ENCODE peak calls at places on chromosomes 6 and 20, in ten cellular contexts. W is cardiac fibroblast, E is lung, D is AG10803, G is Peyer's patch, F is epithelial cell of esophagus, A is foreskin fibroblast, X is cardiac muscle cell, Y is heart right ventricle, C is AG09309. B is an unnamed sample.

GRCh38 chr20:20802328-20802727 is 89.9 kb upstream of the RALGAPA2 start:
- DNase-seq in W (peak), A (no peak), X (peak), F (no peak), E (no peak), C (no peak), G (no peak), D (no peak), Y (no peak), B (no peak)

GRCh38 chr20:36447101-36447500 is 94.2 kb upstream of the MYL9 start:
- DNase-seq in G (no peak), A (no peak), X (no peak), Y (no peak), E (no peak), C (no peak), D (no peak), W (no peak), F (peak), B (peak)

GRCh38 chr6:169051371-169051770 is 202.3 kb downstream of the THBS2 start:
- DNase-seq in A (no peak), C (no peak), Y (no peak), X (no peak), E (no peak), G (no peak), F (no peak), W (no peak), D (no peak), B (no peak)

GRCh38 chr6:16912756-16913155 is 151.5 kb upstream of the ATXN1 start:
- DNase-seq in C (no peak), A (no peak), Y (no peak), W (no peak), X (no peak), D (no peak), G (no peak), E (no peak), F (no peak), B (no peak)

GRCh38 chr6:35737413-35738211 is 780 bp downstream of the ARMC12 start:
- DNase-seq in F (peak), Y (no peak), D (peak), W (peak), E (no peak), A (peak), X (peak), C (peak), G (no peak), B (peak)

GRCh38 chr6:90256698-90257485 is 39.8 kb downstream of the BACH2 start:
- DNase-seq in W (peak), A (peak), X (peak), G (no peak), D (peak), C (peak), F (peak), Y (no peak), E (no peak), B (peak)

GRCh38 chr6:83804886-83805285 is 48.3 kb upstream of the RIPPLY2 start:
- DNase-seq in X (no peak), F (no peak), E (no peak), A (no peak), W (no peak), G (no peak), D (no peak), Y (no peak), C (no peak), B (no peak)

GRCh38 chr6:45724511-45724910 is 291.1 kb downstream of the CLIC5 start:
- DNase-seq in C (peak), A (peak), W (peak), F (peak), E (no peak), G (no peak), X (peak), D (peak), Y (peak), B (peak)

GRCh38 chr6:116557863-116558262 is 4.3 kb downstream of the CALHM4 start:
- DNase-seq in Y (no peak), E (peak), C (peak), F (peak), A (peak), X (peak), G (no peak), W (peak), D (peak), B (peak)

GRCh38 chr20:61968036-61968810 is 97.5 kb downstream of the TAF4 start:
- DNase-seq in A (no peak), G (peak), X (no peak), C (no peak), E (no peak), Y (no peak), F (no peak), W (no peak), D (no peak), B (no peak)

GRCh38 chr6:154438882-154439281 is 71.6 kb downstream of the CNKSR3 start:
- DNase-seq in D (no peak), C (no peak), W (no peak), E (no peak), F (peak), G (no peak), Y (no peak), X (no peak), A (no peak), B (peak)

GRCh38 chr6:170028629-170029345 is 262.1 kb downstream of the DLL1 start:
- DNase-seq in Y (no peak), F (no peak), A (no peak), E (no peak), D (no peak), W (no peak), X (no peak), C (no peak), G (peak), B (no peak)

GRCh38 chr20:24337074-24337473 is 132.4 kb upstream of the SYNDIG1 start:
- DNase-seq in F (peak), X (no peak), G (no peak), Y (no peak), E (no peak), D (peak), C (peak), W (peak), A (peak), B (peak)

GRCh38 chr6:21500894-21501293 is 92.7 kb upstream of the SOX4 start:
- DNase-seq in A (no peak), D (no peak), E (no peak), W (no peak), C (no peak), G (peak), Y (no peak), X (no peak), F (no peak), B (no peak)

GRCh38 chr6:157597461-157598312 is 216.7 kb downstream of the ZDHHC14 start:
- DNase-seq in F (peak), C (no peak), W (peak), Y (peak), G (peak), E (no peak), A (peak), D (peak), X (peak), B (peak)

GRCh38 chr6:28922004-28922840 is 1.6 kb downstream of the TRIM27 start:
- DNase-seq in E (peak), X (peak), D (peak), C (no peak), Y (no peak), W (peak), A (no peak), F (peak), G (peak), B (peak)

GRCh38 chr20:11906626-11907480 is 10.8 kb upstream of the BTBD3 start:
- DNase-seq in E (no peak), W (no peak), X (no peak), D (no peak), G (no peak), A (no peak), F (peak), C (no peak), Y (no peak), B (peak)

GRCh38 chr6:97215157-97215769 is 67.8 kb downstream of the MMS22L start:
- DNase-seq in X (peak), E (no peak), G (peak), Y (no peak), D (peak), W (peak), A (peak), F (peak), C (peak), B (peak)

GRCh38 chr6:104940881-104941693 is 15.8 kb upstream of the LIN28B start:
- DNase-seq in E (no peak), A (peak), C (no peak), F (peak), W (peak), Y (peak), G (no peak), D (peak), X (peak), B (peak)

GRCh38 chr6:66496659-66497058 is 789.6 kb upstream of the EYS start:
- DNase-seq in G (no peak), F (peak), X (peak), W (no peak), A (no peak), E (no peak), C (no peak), D (peak), Y (no peak), B (peak)

GRCh38 chr6:37381579-37381978 is 27.8 kb downstream of the RNF8 start:
- DNase-seq in X (peak), F (peak), Y (no peak), D (peak), A (peak), G (peak), C (peak), W (peak), E (peak), B (peak)

GRCh38 chr6:35243386-35243958 is 16.1 kb upstream of the ZNF76 start:
- DNase-seq in Y (no peak), X (no peak), W (no peak), A (no peak), E (no peak), F (no peak), G (no peak), C (no peak), D (no peak), B (no peak)

GRCh38 chr20:10430000-10430466 is 4.0 kb downstream of the MKKS start:
- DNase-seq in F (peak), G (no peak), X (no peak), E (no peak), A (no peak), W (peak), C (no peak), Y (no peak), D (no peak), B (peak)

GRCh38 chr6:11233936-11234573 is 1.6 kb upstream of the NEDD9 start:
- DNase-seq in C (no peak), Y (no peak), F (peak), W (no peak), X (no peak), D (no peak), G (no peak), A (no peak), E (no peak), B (no peak)

GRCh38 chr6:144710207-144710606 is 425.1 kb downstream of the UTRN start:
- DNase-seq in A (peak), Y (no peak), D (peak), F (peak), G (no peak), W (peak), E (no peak), X (peak), C (peak), B (peak)

GRCh38 chr6:34468378-34468892 is 2.6 kb downstream of the PACSIN1 start:
- DNase-seq in D (no peak), W (no peak), A (no peak), Y (no peak), X (no peak), E (no peak), C (no peak), F (no peak), G (peak), B (no peak)

GRCh38 chr6:34235605-34236422 is 859 bp upstream of the HMGA1 start:
- DNase-seq in C (no peak), Y (peak), A (peak), G (peak), D (peak), F (peak), E (peak), X (peak), W (peak), B (peak)

GRCh38 chr6:131054392-131055250 is 8.4 kb downstream of the EPB41L2 start:
- DNase-seq in F (peak), G (no peak), C (no peak), A (peak), W (peak), X (no peak), D (no peak), Y (no peak), E (no peak), B (peak)

DNA sequence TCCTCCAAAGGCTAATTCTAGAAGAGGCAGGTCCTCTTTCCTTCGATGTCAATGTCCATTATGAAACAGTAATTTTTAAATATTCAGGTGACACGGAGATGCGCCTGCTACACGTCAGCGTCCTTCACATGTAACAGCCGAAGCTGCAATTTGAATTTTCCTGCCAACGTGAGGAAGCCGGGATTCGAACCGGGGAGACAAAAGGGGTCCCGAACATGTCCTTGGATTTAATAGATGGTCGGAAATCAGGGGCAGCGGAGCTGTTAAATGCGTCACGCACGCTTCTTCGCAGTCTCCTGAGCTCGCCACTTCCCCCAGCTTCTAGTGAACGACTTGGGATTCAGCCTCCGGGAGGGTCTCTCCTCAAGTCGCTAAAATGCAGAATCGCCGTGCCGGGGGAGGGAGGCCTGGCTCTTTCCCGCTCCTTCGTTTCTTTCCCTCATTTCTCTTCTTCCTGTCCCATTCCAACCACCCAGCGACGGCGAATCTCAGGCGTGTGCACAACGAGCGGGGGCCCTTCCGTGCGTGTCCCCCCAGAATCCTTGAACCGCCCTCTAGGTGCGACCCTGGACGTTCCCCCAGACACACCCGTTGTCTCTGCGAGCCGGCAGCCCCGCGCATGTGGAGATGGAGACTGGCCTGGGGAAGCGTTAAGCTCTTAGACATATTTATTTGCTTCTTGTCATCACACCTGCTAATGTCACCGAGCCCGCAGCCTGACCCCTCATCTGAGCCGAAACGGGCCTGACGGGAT is 1.3 kb upstream of the FOXC1 start:
- DNase-seq in Y (no peak), D (no peak), A (no peak), E (no peak), W (no peak), C (no peak), X (no peak), G (no peak), F (no peak), B (no peak)
- H3K4me3 ChIP-seq in Y (peak), D (no peak), A (no peak), E (no peak), W (no peak), C (no peak), X (no peak), G (no peak), F (no peak), B (no peak)

GRCh38 chr6:55011034-55011433 is 163.3 kb upstream of the HCRTR2 start:
- DNase-seq in A (no peak), G (no peak), W (no peak), E (no peak), X (no peak), F (no peak), D (no peak), C (no peak), Y (no peak), B (no peak)
- TF ChIP-seq CTCF in A (no peak), G (no peak), W (no peak), E (no peak), X (no peak), F (no peak), D (no peak), C (no peak), Y (no peak), B (no peak)

DNA sequence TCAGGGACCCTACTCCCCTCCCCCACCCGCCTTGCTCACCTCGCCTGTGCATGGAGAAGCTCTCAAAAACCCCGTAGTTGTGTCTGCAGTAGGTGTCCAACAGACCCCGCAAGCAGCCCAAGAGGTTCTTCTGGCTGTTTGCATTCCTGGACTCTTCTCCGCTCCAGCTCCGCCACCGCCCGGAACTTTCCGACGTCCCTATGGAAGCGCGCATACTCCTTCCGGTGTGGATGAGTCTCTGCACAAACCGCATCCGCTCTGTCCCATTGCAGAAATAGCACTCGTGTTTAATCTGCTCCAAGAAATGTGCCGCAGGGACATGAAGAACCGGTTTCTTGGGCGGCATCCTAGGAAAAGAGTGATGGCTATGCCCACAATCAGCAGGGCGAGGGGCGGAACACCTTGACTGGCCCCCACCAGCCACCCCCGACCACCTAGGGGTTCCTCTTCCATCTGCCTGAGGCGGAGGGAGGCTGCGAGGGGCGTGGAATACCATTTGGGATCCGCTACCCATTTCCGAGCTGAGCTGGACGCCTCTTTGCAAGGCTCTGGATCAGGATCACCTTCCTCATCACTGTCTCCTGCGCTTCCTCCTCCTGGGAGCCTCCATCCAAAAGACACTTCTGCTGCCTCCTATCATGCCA is 20.2 kb downstream of the HLA-DRA start:
- DNase-seq in A (no peak), C (no peak), X (no peak), F (no peak), D (peak), E (no peak), W (no peak), G (no peak), Y (no peak), B (no peak)
- H3K4me3 ChIP-seq in A (peak), C (no peak), X (no peak), F (peak), D (peak), E (no peak), W (peak), G (peak), Y (peak), B (no peak)

DNA sequence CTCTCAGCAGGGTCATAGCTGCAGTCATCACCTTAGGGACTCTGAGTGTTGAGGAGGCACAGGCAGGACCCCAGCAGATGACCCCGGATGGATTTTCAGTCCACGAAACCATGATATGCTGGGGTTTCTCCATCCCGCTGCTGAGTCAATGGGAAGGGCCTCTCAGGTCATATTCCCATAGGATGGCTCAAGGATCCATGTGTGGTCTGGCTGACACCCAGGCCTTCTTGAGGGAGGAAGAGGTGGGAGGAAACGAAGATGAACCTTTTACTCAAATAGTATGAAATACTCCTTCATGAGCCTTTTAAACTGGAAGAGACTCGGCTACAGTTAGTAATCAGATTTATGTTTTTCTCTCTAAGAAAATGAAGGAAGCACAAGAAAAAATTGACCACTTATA is 10.3 kb upstream of the RALY start:
- DNase-seq in F (no peak), X (peak), C (no peak), G (no peak), D (no peak), A (no peak), W (peak), E (no peak), Y (no peak), B (no peak)
- TF ChIP-seq CTCF in F (no peak), X (no peak), C (no peak), G (no peak), D (no peak), A (no peak), W (no peak), E (no peak), Y (no peak), B (no peak)